ENCODE peak calls at places on chromosomes 4 and X, in eight cellular contexts. D, M, O, I, Q, H, L and B are unnamed samples.

GRCh38 chr4:147799986-147800555 is 68.2 kb downstream of the ARHGAP10 start:
- DNase-seq in O (peak; percentile 26), M (no peak), L (no peak), D (no peak), I (no peak), Q (peak; percentile 63), H (no peak), B (peak; percentile 37)

GRCh38 chr4:138804705-138805104 is 210.9 kb upstream of the NOCT start:
- DNase-seq in D (no peak), H (no peak), M (no peak), Q (no peak), O (no peak), L (no peak), I (no peak), B (peak; percentile 22)

GRCh38 chr4:42531631-42532030 is 125.3 kb downstream of the ATP8A1 start:
- DNase-seq in M (no peak), L (no peak), I (no peak), Q (no peak), O (no peak), D (no peak), H (no peak), B (no peak)

GRCh38 chrX:82961129-82961528 is 547.0 kb upstream of the POU3F4 start:
- DNase-seq in Q (no peak), H (no peak), M (no peak), D (no peak), I (no peak), O (peak; percentile 10), L (no peak), B (peak; percentile 15)

GRCh38 chr4:37737456-37737855 is 51.3 kb upstream of the RELL1 start:
- DNase-seq in L (no peak), I (no peak), Q (no peak), M (no peak), D (peak; percentile 8), H (no peak), O (peak; percentile 83), B (peak; percentile 59)

GRCh38 chr4:132180020-132180427 is 969.1 kb upstream of the PCDH10 start:
- DNase-seq in I (no peak), H (no peak), Q (no peak), O (peak; percentile 25), M (no peak), D (peak; percentile 2), L (no peak), B (peak; percentile 86)

GRCh38 chrX:54540289-54540688 is 10.3 kb downstream of the GNL3L start:
- DNase-seq in D (peak; percentile 1), L (no peak), O (peak; percentile 10), M (no peak), H (no peak), I (no peak), Q (no peak), B (peak; percentile 35)

GRCh38 chr4:95761871-95762270 is 78.0 kb upstream of the PDHA2 start:
- DNase-seq in D (no peak), L (no peak), H (no peak), M (no peak), O (no peak), Q (no peak), I (no peak), B (peak; percentile 4)

GRCh38 chrX:102627640-102628039 is 23.6 kb upstream of the GPRASP1 start:
- DNase-seq in O (no peak), Q (no peak), L (no peak), H (no peak), D (no peak), I (no peak), M (no peak), B (no peak)

GRCh38 chr4:180292339-180292738 is 1950.9 kb upstream of the TENM3 start:
- DNase-seq in D (no peak), O (no peak), H (no peak), M (no peak), I (no peak), Q (no peak), L (no peak), B (no peak)

GRCh38 chrX:333611-334311 is 15.2 kb upstream of the GTPBP6 start:
- DNase-seq in I (no peak), L (no peak), M (peak; percentile 36), H (no peak), Q (no peak), D (no peak), O (no peak), B (no peak)